ENCODE peak calls at places on chromosomes 12 and 14, in six cellular contexts. I is lung microvascular endothelial cell; U is activated CD4-positive, alpha-beta T cell treated with anti-CD3 and anti-CD28 coated beads, Interleukin-2, amount 10 ng/mL, durations not matched to agents 7 days and 5 days; Y is EL; P is ACHN; E is CD8-positive, alpha-beta T cell. M is an unnamed sample.

GRCh38 chr14:98227000-98227726 is 1044.8 kb downstream of the BCL11B start:
- DNase-seq in I (no peak), U (peak), Y (no peak), P (no peak), E (no peak), M (no peak)

GRCh38 chr12:126663304-126664094 is 1598.3 kb downstream of the AACS start:
- DNase-seq in I (peak), U (no peak), Y (no peak), P (peak), E (no peak), M (no peak)

GRCh38 chr12:26648584-26648983 is 184.4 kb downstream of the ITPR2 start:
- DNase-seq in I (peak), U (no peak), Y (peak), P (peak), E (no peak), M (peak)

GRCh38 chr14:19878029-19878642 is 3.2 kb downstream of the OR4K2 start:
- DNase-seq in I (peak), U (no peak), Y (no peak), P (peak), E (no peak), M (no peak)

GRCh38 chr12:52681551-52682380 is 1.6 kb upstream of the KRT1 start:
- DNase-seq in I (no peak), U (peak), Y (no peak), P (no peak), E (peak), M (no peak)

GRCh38 chr12:19035552-19035951 is 94.0 kb upstream of the PLEKHA5 start:
- DNase-seq in I (no peak), U (no peak), Y (peak), P (no peak), E (no peak), M (no peak)

GRCh38 chr14:105629886-105630215 is 103.5 kb downstream of the TMEM121 start:
- DNase-seq in I (no peak), U (no peak), Y (no peak), P (no peak), E (no peak), M (no peak)

GRCh38 chr12:386651-387050 is 2.5 kb downstream of the KDM5A start:
- DNase-seq in I (no peak), U (no peak), Y (peak), P (peak), E (no peak), M (no peak)

GRCh38 chr14:65179918-65180724 is 77.8 kb upstream of the MAX start:
- DNase-seq in I (peak), U (no peak), Y (peak), P (peak), E (no peak), M (peak)

GRCh38 chr12:74379114-74379513 is 158.5 kb upstream of the ATXN7L3B start:
- DNase-seq in I (no peak), U (no peak), Y (no peak), P (no peak), E (no peak), M (no peak)

GRCh38 chr14:81386379-81386778 is 13.7 kb downstream of the STON2 start:
- DNase-seq in I (no peak), U (no peak), Y (no peak), P (no peak), E (no peak), M (no peak)

GRCh38 chr12:54984602-54985376 is at the start of gene TESPA1:
- DNase-seq in I (no peak), U (peak), Y (no peak), P (no peak), E (peak), M (no peak)

GRCh38 chr12:58424735-58425379 is 483.5 kb downstream of the ATP23 start:
- DNase-seq in I (no peak), U (no peak), Y (no peak), P (peak), E (no peak), M (no peak)

GRCh38 chr12:130162267-130162666 is at the start of gene FZD10:
- DNase-seq in I (peak), U (no peak), Y (no peak), P (no peak), E (no peak), M (no peak)

GRCh38 chr12:110270125-110270962 is 10.7 kb upstream of the ATP2A2 start:
- DNase-seq in I (peak), U (no peak), Y (peak), P (no peak), E (no peak), M (no peak)

GRCh38 chr12:54207539-54208267 is 18.9 kb upstream of the SMUG1 start:
- DNase-seq in I (peak), U (peak), Y (peak), P (peak), E (peak), M (peak)

GRCh38 chr12:4806439-4807115 is 86.4 kb downstream of the GALNT8 start:
- DNase-seq in I (no peak), U (no peak), Y (no peak), P (no peak), E (no peak), M (no peak)

M was measured in RCC 7860.